ENCODE peak calls at places on chromosomes 7 and 10, in five cellular contexts. W, V, Z, H and R are unnamed samples.

GRCh38 chr10:2992401-2993198 is 74.7 kb upstream of the PFKP start:
- DNase-seq in W (no peak), V (no peak), Z (no peak), H (no peak), R (no peak)

GRCh38 chr7:23712368-23713284 is 2.6 kb downstream of the STK31 start:
- DNase-seq in W (peak; percentile 54), V (no peak), Z (peak; percentile 73), H (peak; percentile 79), R (no peak)

GRCh38 chr7:53743697-53744096 is 708.3 kb downstream of the POM121L12 start:
- DNase-seq in W (no peak), V (no peak), Z (no peak), H (no peak), R (no peak)

GRCh38 chr10:123132576-123133477 is 2.9 kb upstream of the HMX3 start:
- DNase-seq in W (peak; percentile 90), V (peak; percentile 90), Z (peak; percentile 71), H (peak; percentile 89), R (peak; percentile 74)

GRCh38 chr10:9296206-9296605 is 1241.7 kb downstream of the GATA3 start:
- DNase-seq in W (no peak), V (no peak), Z (no peak), H (no peak), R (no peak)

GRCh38 chr7:5607958-5608656 is 173.4 kb downstream of the RNF216 start:
- DNase-seq in W (no peak), V (no peak), Z (peak; percentile 91), H (peak; percentile 53), R (no peak)

GRCh38 chr7:1696671-1697498 is 26.8 kb downstream of the ELFN1 start:
- DNase-seq in W (no peak), V (no peak), Z (no peak), H (peak; percentile 41), R (no peak)

GRCh38 chr7:101545441-101546190 is 83.5 kb downstream of the MYL10 start:
- DNase-seq in W (no peak), V (no peak), Z (no peak), H (no peak), R (no peak)

GRCh38 chr7:47045169-47045568 is 536.7 kb downstream of the TNS3 start:
- DNase-seq in W (no peak), V (no peak), Z (no peak), H (no peak), R (peak; percentile 39)

GRCh38 chr10:132393695-132394181 is 3.3 kb upstream of the PWWP2B start:
- DNase-seq in W (no peak), V (no peak), Z (no peak), H (no peak), R (no peak)

DNA sequence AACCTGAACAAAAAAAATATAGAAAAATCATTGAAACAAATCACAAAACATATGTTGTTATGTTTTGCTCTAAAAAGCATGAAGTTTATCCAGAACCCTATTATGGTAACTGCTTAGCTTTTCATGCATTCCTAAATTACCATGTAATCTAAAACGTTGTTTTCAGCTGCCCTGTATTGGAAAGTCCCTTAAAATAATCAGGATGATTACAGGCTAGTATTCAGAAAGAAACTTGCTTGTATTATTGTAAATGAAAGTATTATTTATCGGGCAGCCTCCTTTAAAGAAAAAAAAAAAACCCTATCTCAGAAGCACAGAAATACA is 65.6 kb upstream of the ARID5B start:
- DNase-seq in W (no peak), V (no peak), Z (peak; percentile 36), H (no peak), R (no peak)
- TF ChIP-seq CTCF in W (no peak), V (no peak), Z (no peak), H (no peak), R (no peak)

DNA sequence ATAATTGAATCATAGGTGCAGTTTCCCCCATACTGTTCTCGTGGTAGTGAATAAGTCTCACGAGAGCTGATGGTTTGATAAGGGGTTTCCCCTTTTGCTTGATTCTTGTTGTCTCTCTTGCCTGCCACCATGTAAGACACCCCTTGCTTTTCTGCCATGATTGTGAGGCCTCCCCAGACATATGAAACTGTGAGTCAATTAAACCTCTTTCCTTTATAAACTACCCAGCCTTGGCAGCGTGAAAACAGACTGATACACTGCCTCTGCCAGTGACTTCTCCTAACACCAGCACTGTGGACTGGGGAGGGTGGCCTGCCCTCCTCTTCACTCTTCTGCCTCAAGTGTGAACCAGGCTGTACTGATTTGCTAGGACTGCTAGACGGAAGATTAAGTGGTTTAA is 108.6 kb downstream of the RAB11FIP2 start:
- DNase-seq in W (no peak), V (no peak), Z (no peak), H (no peak), R (no peak)
- H3K4me3 ChIP-seq in W (no peak overlapping the region), V (no peak overlapping the region), Z (no peak overlapping the region), H (no peak overlapping the region), R (no peak overlapping the region)

DNA sequence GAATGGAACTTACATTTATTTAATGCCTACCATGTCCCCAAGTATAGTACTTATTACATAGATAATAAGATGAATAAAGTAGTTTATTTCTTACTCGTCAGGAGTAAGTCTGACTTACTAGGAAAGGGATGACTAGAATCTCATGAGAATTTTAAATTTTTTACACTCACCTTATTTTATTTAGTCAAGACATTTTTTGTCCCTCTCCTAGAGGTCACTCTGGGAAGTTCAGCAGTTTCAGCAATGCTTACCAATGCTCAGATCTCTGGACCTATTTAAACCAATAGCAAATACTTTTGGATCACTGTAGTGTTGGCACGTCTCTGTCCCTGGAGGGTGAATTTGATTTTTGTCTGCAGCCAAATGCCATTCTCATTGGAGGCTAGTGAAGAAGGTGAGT is 10.7 kb upstream of the ACTA2 start:
- DNase-seq in W (no peak), V (no peak), Z (no peak), H (no peak), R (no peak)
- TF ChIP-seq CTCF in W (no peak), V (no peak), Z (no peak), H (no peak), R (no peak)

GRCh38 chr7:12715372-12716133 is 28.1 kb downstream of the ARL4A start:
- DNase-seq in W (peak; percentile 60), V (peak; percentile 74), Z (peak; percentile 93), H (no peak), R (peak; percentile 61)
- H3K4me3 ChIP-seq in W (peak overlapping the region; percentile 44), V (peak overlapping the region; percentile 26), Z (peak overlapping the region; percentile 5), H (no peak overlapping the region), R (no peak overlapping the region)

GRCh38 chr7:26074919-26075318 is 77.1 kb upstream of the NFE2L3 start:
- DNase-seq in W (no peak), V (no peak), Z (no peak), H (no peak), R (no peak)

GRCh38 chr7:26083113-26083512 is 68.9 kb upstream of the NFE2L3 start:
- DNase-seq in W (no peak), V (no peak), Z (peak; percentile 92), H (no peak), R (no peak)

GRCh38 chr7:26081627-26082026 is 70.4 kb upstream of the NFE2L3 start:
- DNase-seq in W (no peak), V (no peak), Z (no peak), H (no peak), R (no peak)

GRCh38 chr7:26073041-26073440 is 79.0 kb upstream of the NFE2L3 start:
- DNase-seq in W (no peak), V (no peak), Z (no peak), H (no peak), R (no peak)

GRCh38 chr7:26078437-26079362 is 73.3 kb upstream of the NFE2L3 start:
- DNase-seq in W (peak; percentile 78), V (peak; percentile 63), Z (peak; percentile 38), H (peak; percentile 90), R (peak; percentile 24)
- TF ChIP-seq CTCF in W (peak; percentile 58), V (no peak), Z (peak; percentile 49), H (peak; percentile 67), R (peak; percentile 28)

DNA sequence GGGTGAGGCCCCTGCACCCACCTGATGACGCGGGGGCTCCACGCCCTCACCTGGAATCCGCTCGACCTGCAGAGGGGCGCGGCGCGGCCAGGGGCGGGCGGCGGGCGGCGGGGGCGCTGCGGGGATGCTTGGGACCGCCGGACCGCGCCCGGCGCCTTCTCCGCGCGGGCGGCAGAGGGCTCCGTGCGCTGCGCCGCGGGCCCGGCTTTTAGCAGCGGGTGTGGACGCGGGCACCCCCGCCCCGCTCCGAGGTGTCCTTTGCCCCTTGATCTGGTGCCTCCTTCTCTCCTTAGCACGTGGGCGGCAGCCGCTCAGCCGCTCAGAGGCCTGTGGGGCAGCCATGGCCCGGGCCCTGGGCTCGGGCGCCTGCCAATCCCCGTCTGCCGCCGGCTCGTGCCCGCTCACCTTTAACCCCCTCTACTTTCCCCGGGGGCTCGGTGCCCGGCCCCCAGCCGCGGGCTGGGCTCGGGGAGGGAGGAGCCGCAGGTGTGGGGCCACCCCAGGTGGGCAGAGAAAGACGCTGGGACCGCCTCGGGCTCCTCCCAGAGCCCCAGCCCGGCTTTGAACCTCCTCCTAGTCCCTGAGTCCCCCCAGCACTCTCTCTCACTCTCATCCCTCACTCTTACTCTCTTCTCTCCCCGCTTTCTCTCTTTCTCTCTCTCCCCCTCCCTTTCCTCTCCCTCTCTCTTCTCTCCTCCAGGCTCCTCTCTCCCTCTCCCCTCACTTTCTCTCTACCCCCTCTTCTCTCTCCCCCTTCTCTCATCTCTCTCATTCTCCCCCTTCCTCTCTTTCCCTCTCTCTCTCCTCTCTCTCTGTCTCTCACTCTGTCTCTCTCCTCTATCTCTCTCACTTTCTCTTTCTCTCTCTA is 19.7 kb upstream of the VPS37D start:
- DNase-seq in W (peak; percentile 43), V (no peak), Z (no peak), H (peak; percentile 87), R (no peak)
- H3K4me3 ChIP-seq in W (peak overlapping the region; percentile 68), V (peak overlapping the region; percentile 18), Z (peak overlapping the region; percentile 33), H (peak overlapping the region; percentile 40), R (no peak overlapping the region)

GRCh38 chr10:13404305-13404759 is 56.2 kb upstream of the SEPHS1 start:
- DNase-seq in W (no peak), V (no peak), Z (no peak), H (no peak), R (no peak)
- TF ChIP-seq CTCF in W (no peak), V (no peak), Z (no peak), H (no peak), R (no peak)

GRCh38 chr7:516606-517456 is 2.8 kb downstream of the PDGFA start:
- DNase-seq in W (peak; percentile 62), V (peak; percentile 40), Z (peak; percentile 47), H (no peak), R (peak; percentile 65)

GRCh38 chr7:516216-516605 is 3.4 kb downstream of the PDGFA start:
- DNase-seq in W (no peak), V (no peak), Z (no peak), H (no peak), R (no peak)

GRCh38 chr7:519429-519973 is at the start of gene PDGFA:
- DNase-seq in W (no peak), V (no peak), Z (no peak), H (peak; percentile 83), R (no peak)

GRCh38 chr7:518630-519428 is 817 bp downstream of the PDGFA start:
- DNase-seq in W (peak; percentile 60), V (peak; percentile 41), Z (peak; percentile 54), H (peak; percentile 85), R (peak; percentile 77)

GRCh38 chr7:517848-518629 is 1.6 kb downstream of the PDGFA start:
- DNase-seq in W (peak; percentile 51), V (peak; percentile 38), Z (no peak), H (no peak), R (peak; percentile 67)
- H3K4me3 ChIP-seq in W (peak overlapping the region; percentile 74), V (peak overlapping the region; percentile 92), Z (peak overlapping the region; percentile 91), H (peak overlapping the region; percentile 100), R (peak overlapping the region; percentile 53)